ENCODE peak calls at places on chromosomes 12 and 14, in five cellular contexts. E is AG09309, B is lower lobe of right lung, V is astrocyte of the cerebellum, R is cardiac fibroblast. J is an unnamed sample.

GRCh38 chr14:98138666-98139065 is 1133.3 kb downstream of the BCL11B start:
- DNase-seq in E (no peak), B (no peak), V (no peak), R (no peak), J (no peak)

GRCh38 chr12:75807494-75807893 is 224.1 kb downstream of the PHLDA1 start:
- DNase-seq in E (no peak), B (no peak), V (no peak), R (no peak), J (no peak)

GRCh38 chr14:51507556-51508511 is 143.9 kb upstream of the FRMD6 start:
- DNase-seq in E (peak), B (no peak), V (peak), R (peak), J (peak)

GRCh38 chr12:98422809-98423208 is 92.6 kb upstream of the TMPO start:
- DNase-seq in E (no peak), B (no peak), V (no peak), R (no peak), J (no peak)

GRCh38 chr14:70640938-70641547 is 673 bp upstream of the TTC9 start:
- DNase-seq in E (no peak), B (peak), V (no peak), R (peak), J (no peak)

GRCh38 chr14:60657609-60657983 is 8.3 kb upstream of the SIX1 start:
- DNase-seq in E (no peak), B (no peak), V (no peak), R (no peak), J (no peak)

GRCh38 chr14:91286530-91286937 is 42.0 kb upstream of the GPR68 start:
- DNase-seq in E (no peak), B (peak), V (peak), R (peak), J (no peak)

GRCh38 chr12:111596985-111597730 is 2.0 kb downstream of the ATXN2 start:
- DNase-seq in E (no peak), B (peak), V (no peak), R (peak), J (no peak)

GRCh38 chr12:20798561-20798960 is 11.9 kb upstream of the SLCO1B3 start:
- DNase-seq in E (no peak), B (no peak), V (peak), R (peak), J (peak)

GRCh38 chr14:103008768-103009342 is 48.5 kb downstream of the CDC42BPB start:
- DNase-seq in E (no peak), B (no peak), V (no peak), R (peak), J (no peak)

GRCh38 chr12:121295746-121296617 is 527 bp downstream of the CAMKK2 start:
- DNase-seq in E (no peak), B (peak), V (no peak), R (peak), J (no peak)

GRCh38 chr12:46933947-46934346 is 108.2 kb upstream of the SLC38A4 start:
- DNase-seq in E (peak), B (no peak), V (peak), R (peak), J (no peak)

GRCh38 chr12:1552171-1552570 is 42.2 kb downstream of the FBXL14 start:
- DNase-seq in E (no peak), B (no peak), V (no peak), R (peak), J (no peak)

GRCh38 chr12:115895247-115895646 is 382.2 kb downstream of the MED13L start:
- DNase-seq in E (no peak), B (no peak), V (no peak), R (peak), J (no peak)
- TF ChIP-seq CTCF in E (peak), B (no peak), V (peak), R (peak), J (no peak)

GRCh38 chr14:64973026-64973442 is 898 bp upstream of the RAB15 start:
- DNase-seq in E (no peak), B (no peak), V (no peak), R (no peak), J (no peak)
- H3K4me3 ChIP-seq in E (no peak), B (no peak), V (peak), R (no peak), J (no peak)

GRCh38 chr12:119302334-119303132 is 32.0 kb upstream of the CCDC60 start:
- DNase-seq in E (no peak), B (no peak), V (no peak), R (no peak), J (no peak)

GRCh38 chr12:119296535-119296934 is 38.0 kb upstream of the CCDC60 start:
- DNase-seq in E (no peak), B (no peak), V (no peak), R (no peak), J (no peak)

GRCh38 chr12:119299130-119299529 is 35.4 kb upstream of the CCDC60 start:
- DNase-seq in E (no peak), B (no peak), V (no peak), R (no peak), J (no peak)

DNA sequence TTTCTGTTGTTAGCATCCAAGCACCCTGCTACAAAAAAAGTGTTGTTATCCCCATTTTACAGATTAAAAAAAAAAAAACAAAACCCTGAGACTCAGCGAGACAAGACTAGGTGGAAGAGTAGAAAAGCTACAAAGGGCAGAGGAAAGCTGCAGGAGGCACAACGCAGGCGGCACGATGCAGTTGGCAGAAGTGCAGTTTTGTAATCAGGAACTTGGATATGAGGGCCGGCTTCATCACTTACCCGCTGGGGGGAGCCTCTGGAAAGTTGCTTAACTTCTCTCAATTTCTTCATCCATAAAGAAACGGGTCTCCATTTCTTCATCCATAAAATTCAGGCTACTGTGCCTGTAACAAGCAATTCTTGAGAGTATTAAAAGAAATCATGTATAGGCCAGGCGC is 33.2 kb upstream of the CCDC60 start:
- DNase-seq in E (no peak), B (no peak), V (no peak), R (no peak), J (no peak)
- TF ChIP-seq CTCF in E (no peak), B (no peak), V (no peak), R (no peak), J (no peak)

GRCh38 chr14:22565391-22565945 is 23.6 kb downstream of the DAD1 start:
- DNase-seq in E (no peak), B (no peak), V (no peak), R (no peak), J (no peak)

GRCh38 chr14:22561366-22561660 is 27.7 kb downstream of the DAD1 start:
- DNase-seq in E (no peak), B (no peak), V (no peak), R (no peak), J (no peak)

GRCh38 chr14:22561661-22562579 is 27.1 kb downstream of the DAD1 start:
- DNase-seq in E (no peak), B (peak), V (no peak), R (no peak), J (no peak)

GRCh38 chr14:22564463-22564862 is 24.6 kb downstream of the DAD1 start:
- DNase-seq in E (no peak), B (no peak), V (no peak), R (no peak), J (no peak)

GRCh38 chr14:22563987-22564386 is 25.0 kb downstream of the DAD1 start:
- DNase-seq in E (no peak), B (no peak), V (no peak), R (no peak), J (no peak)
- H3K4me3 ChIP-seq in E (no peak), B (no peak), V (no peak), R (no peak), J (no peak)

GRCh38 chr12:101596172-101596571 is 1.4 kb downstream of the MYBPC1 start:
- DNase-seq in E (no peak), B (no peak), V (no peak), R (no peak), J (no peak)

GRCh38 chr12:101592448-101592847 is 2.3 kb upstream of the MYBPC1 start:
- DNase-seq in E (no peak), B (no peak), V (no peak), R (no peak), J (no peak)

GRCh38 chr12:101597164-101597563 is 2.4 kb downstream of the MYBPC1 start:
- DNase-seq in E (no peak), B (no peak), V (no peak), R (no peak), J (no peak)

GRCh38 chr12:101592931-101593330 is 1.8 kb upstream of the MYBPC1 start:
- DNase-seq in E (no peak), B (no peak), V (no peak), R (no peak), J (no peak)

GRCh38 chr12:101594700-101595099 is at the start of gene MYBPC1:
- DNase-seq in E (no peak), B (no peak), V (no peak), R (no peak), J (no peak)
- TF ChIP-seq CTCF in E (no peak), B (no peak), V (no peak), R (no peak), J (no peak)

DNA sequence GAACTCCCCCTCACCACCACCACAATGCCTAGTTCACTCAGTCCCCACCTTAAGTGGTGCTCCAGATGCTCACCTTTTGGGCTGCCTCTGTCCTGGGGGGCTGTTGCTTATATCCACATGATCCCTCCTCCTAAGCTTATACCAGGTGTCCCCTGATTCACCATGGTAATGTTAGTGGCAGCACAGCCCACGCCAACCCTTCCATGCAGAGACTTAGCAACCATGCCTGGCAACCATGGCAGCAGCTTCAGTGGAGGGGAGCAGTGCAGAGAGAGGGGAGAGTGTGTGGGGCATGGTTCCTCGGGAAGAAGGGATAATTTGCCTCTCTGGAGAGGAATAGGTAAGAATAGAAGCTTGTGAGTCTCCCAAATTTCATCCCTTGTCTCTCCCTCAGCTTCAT is 1.2 kb upstream of the DDN start:
- DNase-seq in E (no peak), B (no peak), V (no peak), R (no peak), J (no peak)
- H3K4me3 ChIP-seq in E (no peak), B (no peak), V (no peak), R (no peak), J (no peak)

DNA sequence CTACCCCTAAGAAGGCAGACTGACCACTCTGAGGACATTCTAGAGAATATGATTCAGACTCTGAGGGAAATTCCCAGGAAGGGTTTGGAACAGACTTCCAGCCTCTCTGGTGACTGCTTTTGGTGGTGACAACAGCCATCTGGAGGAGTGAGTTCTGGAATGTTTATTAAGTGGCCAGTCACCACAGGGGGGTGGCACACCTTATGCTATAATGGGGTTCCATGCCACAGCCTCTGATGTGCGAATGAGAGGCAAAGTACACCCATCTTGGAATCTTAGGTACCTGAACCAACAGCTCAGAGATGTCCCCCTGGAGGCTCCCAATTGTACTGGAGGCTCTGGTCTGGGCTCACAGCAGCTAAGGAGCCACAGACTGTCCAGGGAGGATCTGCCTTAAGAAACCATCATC is 9.5 kb upstream of the TINF2 start:
- DNase-seq in E (no peak), B (no peak), V (no peak), R (peak), J (no peak)
- TF ChIP-seq CTCF in E (no peak), B (no peak), V (no peak), R (peak), J (no peak)

GRCh38 chr14:32932921-32933622 is 5.6 kb upstream of the NPAS3 start:
- DNase-seq in E (no peak), B (no peak), V (no peak), R (no peak), J (no peak)
- H3K4me3 ChIP-seq in E (peak), B (peak), V (peak), R (peak), J (peak)

DNA sequence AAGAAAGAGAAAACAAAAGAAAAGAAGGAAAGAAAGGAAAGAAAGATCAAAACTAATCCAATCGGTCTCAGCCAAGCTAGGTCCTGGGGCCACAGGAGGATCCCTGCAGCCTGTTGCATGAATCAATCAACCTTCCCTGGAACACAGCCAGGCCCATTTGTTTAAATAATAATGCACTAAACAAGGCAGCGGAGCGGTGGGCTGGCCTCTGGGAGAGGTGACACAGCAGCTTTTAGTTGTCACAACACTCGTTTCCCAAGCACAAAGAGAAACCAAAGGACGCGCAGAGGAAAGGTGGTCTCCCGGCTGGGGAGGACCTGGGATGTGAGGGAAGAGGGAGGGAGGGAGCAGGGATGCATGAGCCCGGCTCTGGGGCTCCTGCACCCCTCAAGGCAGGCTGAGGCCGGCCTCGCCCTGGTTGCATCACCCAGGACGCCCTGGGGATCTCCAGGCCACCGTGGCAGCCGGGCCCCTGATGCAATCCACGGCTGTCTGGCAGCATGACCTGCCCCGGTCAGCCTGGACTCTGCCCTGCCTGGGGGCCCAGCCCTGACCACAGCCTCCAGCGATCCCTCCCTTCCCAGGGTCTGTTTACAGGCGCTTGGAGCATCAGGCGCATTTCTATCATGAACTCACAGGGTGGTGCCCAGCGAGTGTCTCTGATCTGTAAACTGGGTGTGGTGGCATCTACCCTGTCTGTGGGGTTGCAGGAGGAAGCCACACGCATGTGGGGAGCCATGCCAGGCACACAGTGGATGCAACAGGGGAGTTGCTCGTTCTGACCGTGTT is 32.5 kb downstream of the MMP17 start:
- DNase-seq in E (no peak), B (peak), V (no peak), R (peak), J (no peak)
- TF ChIP-seq CTCF in E (no peak), B (no peak), V (no peak), R (no peak), J (no peak)

GRCh38 chr12:9756756-9757155 is 3.9 kb downstream of the CD69 start:
- DNase-seq in E (no peak), B (no peak), V (no peak), R (no peak), J (no peak)
- H3K4me3 ChIP-seq in E (no peak), B (peak), V (no peak), R (no peak), J (no peak)

J was measured in retinal pigment epithelial cell.